ENCODE peak calls at places on chromosomes 12 and 14, in ten cellular contexts. H, V, N, J, E, O, S, K, I and P are unnamed samples.

GRCh38 chr14:45819107-45819506 is 566.1 kb upstream of the MIS18BP1 start:
- DNase-seq in H (no peak), V (no peak), N (no peak), J (no peak), E (no peak), O (no peak), S (no peak), K (no peak), I (no peak), P (no peak)

GRCh38 chr14:72559227-72559626 is 334.7 kb downstream of the DPF3 start:
- DNase-seq in H (no peak), V (no peak), N (no peak), J (no peak), E (no peak), O (no peak), S (no peak), K (no peak), I (peak), P (peak)

GRCh38 chr12:120276734-120277133 is 11.2 kb upstream of the PXN start:
- DNase-seq in H (no peak), V (no peak), N (no peak), J (no peak), E (no peak), O (no peak), S (no peak), K (no peak), I (peak), P (no peak)

GRCh38 chr12:89020121-89020480 is 332.2 kb downstream of the DUSP6 start:
- DNase-seq in H (no peak), V (no peak), N (no peak), J (no peak), E (no peak), O (no peak), S (no peak), K (no peak), I (no peak), P (no peak)

GRCh38 chr14:50064993-50065392 is 51.4 kb downstream of the VCPKMT start:
- DNase-seq in H (peak), V (peak), N (no peak), J (peak), E (no peak), O (no peak), S (no peak), K (no peak), I (peak), P (peak)

GRCh38 chr12:1474567-1475153 is 119.7 kb downstream of the FBXL14 start:
- DNase-seq in H (no peak), V (no peak), N (no peak), J (peak), E (no peak), O (peak), S (peak), K (no peak), I (peak), P (no peak)

GRCh38 chr12:89151536-89151935 is 200.8 kb downstream of the DUSP6 start:
- DNase-seq in H (no peak), V (no peak), N (no peak), J (no peak), E (no peak), O (no peak), S (no peak), K (no peak), I (no peak), P (no peak)

GRCh38 chr14:104970231-104971068 is 7.7 kb downstream of the AHNAK2 start:
- DNase-seq in H (no peak), V (peak), N (no peak), J (peak), E (no peak), O (no peak), S (no peak), K (peak), I (peak), P (no peak)

GRCh38 chr14:98943907-98944306 is 328.1 kb downstream of the BCL11B start:
- DNase-seq in H (no peak), V (no peak), N (no peak), J (no peak), E (no peak), O (no peak), S (no peak), K (no peak), I (no peak), P (no peak)

GRCh38 chr14:20327005-20327869 is 5.8 kb downstream of the CCNB1IP1 start:
- DNase-seq in H (peak), V (peak), N (peak), J (peak), E (no peak), O (no peak), S (peak), K (no peak), I (peak), P (peak)

GRCh38 chr14:68232643-68233055 is 413.1 kb downstream of the RAD51B start:
- DNase-seq in H (peak), V (peak), N (no peak), J (peak), E (no peak), O (peak), S (peak), K (no peak), I (peak), P (peak)

GRCh38 chr14:55077155-55077554 is 25.7 kb downstream of the MAPK1IP1L start:
- DNase-seq in H (peak), V (no peak), N (no peak), J (no peak), E (no peak), O (no peak), S (no peak), K (no peak), I (peak), P (no peak)

GRCh38 chr12:57280234-57281062 is 29.5 kb upstream of the STAC3 start:
- DNase-seq in H (peak), V (peak), N (no peak), J (peak), E (peak), O (peak), S (peak), K (no peak), I (peak), P (peak)

GRCh38 chr12:68853396-68854077 is 45.6 kb downstream of the MDM2 start:
- DNase-seq in H (no peak), V (no peak), N (no peak), J (no peak), E (no peak), O (no peak), S (no peak), K (no peak), I (no peak), P (no peak)

GRCh38 chr14:88554458-88555286 is at the start of gene PTPN21:
- DNase-seq in H (peak), V (peak), N (no peak), J (peak), E (peak), O (no peak), S (no peak), K (peak), I (peak), P (peak)

GRCh38 chr12:30437616-30438015 is 258.1 kb downstream of the IPO8 start:
- DNase-seq in H (no peak), V (peak), N (no peak), J (peak), E (no peak), O (no peak), S (peak), K (no peak), I (no peak), P (no peak)

GRCh38 chr14:61562321-61563161 is 132.8 kb upstream of the HIF1A start:
- DNase-seq in H (peak), V (no peak), N (no peak), J (peak), E (no peak), O (peak), S (no peak), K (no peak), I (peak), P (no peak)

GRCh38 chr14:31420013-31420318 is 384 bp downstream of the HEATR5A start:
- DNase-seq in H (peak), V (peak), N (no peak), J (no peak), E (peak), O (no peak), S (peak), K (peak), I (no peak), P (peak)

GRCh38 chr14:23478109-23478698 is 8.7 kb downstream of the NGDN start:
- DNase-seq in H (peak), V (peak), N (peak), J (peak), E (peak), O (no peak), S (peak), K (peak), I (peak), P (peak)

GRCh38 chr14:68918612-68919011 is 60.5 kb downstream of the ACTN1 start:
- DNase-seq in H (no peak), V (no peak), N (no peak), J (no peak), E (no peak), O (no peak), S (no peak), K (no peak), I (no peak), P (no peak)

GRCh38 chr12:66746489-66747201 is 67.8 kb upstream of the GRIP1 start:
- DNase-seq in H (no peak), V (no peak), N (no peak), J (no peak), E (no peak), O (no peak), S (no peak), K (no peak), I (no peak), P (no peak)

GRCh38 chr12:18897816-18898215 is 159.9 kb downstream of the CAPZA3 start:
- DNase-seq in H (no peak), V (no peak), N (no peak), J (no peak), E (no peak), O (no peak), S (no peak), K (no peak), I (peak), P (no peak)

GRCh38 chr14:79044894-79045624 is 874.9 kb downstream of the NRXN3 start:
- DNase-seq in H (no peak), V (no peak), N (peak), J (peak), E (no peak), O (no peak), S (peak), K (no peak), I (peak), P (no peak)